ENCODE peak calls at places on chromosome 17, in five cellular contexts. F is endothelial cell of umbilical vein, A is endodermal cell, U is IMR-90, O is MM.1S. S is an unnamed sample.

GRCh38 chr17:73757324-73757942 is 113.2 kb upstream of the SDK2 start:
- DNase-seq in A (no peak), F (no peak), O (no peak), U (no peak), S (peak; percentile 8)

GRCh38 chr17:58375216-58375615 is 23.2 kb upstream of the SUPT4H1 start:
- DNase-seq in A (peak; percentile 26), U (no peak), F (no peak), O (no peak), S (no peak)

GRCh38 chr17:1986783-1987451 is 38.2 kb downstream of the RTN4RL1 start:
- DNase-seq in U (no peak), A (no peak), O (no peak), F (no peak), S (no peak)

GRCh38 chr17:78423961-78424747 is 45.7 kb downstream of the PGS1 start:
- DNase-seq in F (no peak), U (no peak), A (no peak), O (no peak), S (no peak)

GRCh38 chr17:9705745-9706144 is 60.4 kb downstream of the USP43 start:
- DNase-seq in U (no peak), A (no peak), O (no peak), F (no peak), S (no peak)

GRCh38 chr17:1060991-1061390 is 64.1 kb downstream of the TIMM22 start:
- DNase-seq in F (peak; percentile 93), U (peak; percentile 99), O (peak; percentile 53), A (no peak), S (peak; percentile 68)

GRCh38 chr17:41542357-41542756 is 14.2 kb upstream of the KRT19 start:
- DNase-seq in A (no peak), U (no peak), O (no peak), F (no peak), S (no peak)

GRCh38 chr17:11244781-11245180 is 3.8 kb downstream of the SHISA6 start:
- DNase-seq in O (no peak), F (no peak), U (no peak), A (no peak), S (no peak)

GRCh38 chr17:65670667-65671371 is 109.4 kb upstream of the AXIN2 start:
- DNase-seq in O (no peak), U (no peak), F (no peak), A (no peak), S (no peak)

GRCh38 chr17:8611671-8612298 is 18.7 kb downstream of the MYH10 start:
- DNase-seq in O (peak; percentile 47), U (peak; percentile 47), F (no peak), A (no peak), S (no peak)

GRCh38 chr17:63433746-63434591 is 12.1 kb downstream of the CYB561 start:
- DNase-seq in O (no peak), U (peak; percentile 92), F (no peak), A (no peak), S (peak; percentile 48)

GRCh38 chr17:28507567-28508195 is 1.5 kb downstream of the FOXN1 start:
- DNase-seq in A (no peak), O (no peak), U (no peak), F (no peak), S (no peak)

GRCh38 chr17:67221062-67221998 is 23.7 kb downstream of the HELZ start:
- DNase-seq in O (no peak), U (peak; percentile 33), F (peak; percentile 63), A (peak; percentile 69), S (peak; percentile 49)

GRCh38 chr17:39084558-39084957 is 66.9 kb downstream of the PLXDC1 start:
- DNase-seq in A (no peak), F (no peak), O (no peak), U (no peak), S (no peak)

GRCh38 chr17:7839890-7840260 is 5.9 kb downstream of the KDM6B start:
- DNase-seq in O (no peak), U (peak; percentile 55), F (no peak), A (peak; percentile 41), S (peak; percentile 68)

GRCh38 chr17:40121191-40121885 is 433 bp upstream of the MSL1 start:
- DNase-seq in F (peak; percentile 67), U (peak; percentile 49), O (peak; percentile 13), A (peak; percentile 82), S (peak; percentile 43)

GRCh38 chr17:9179602-9180001 is 158.3 kb downstream of the NTN1 start:
- DNase-seq in O (no peak), U (no peak), A (peak; percentile 86), F (no peak), S (no peak)

GRCh38 chr17:31568140-31568938 is 176.9 kb downstream of the RAB11FIP4 start:
- DNase-seq in F (no peak), U (no peak), O (no peak), A (no peak), S (no peak)

GRCh38 chr17:41140360-41141132 is at the start of gene KRTAP4-6:
- DNase-seq in A (no peak), O (no peak), F (no peak), U (peak; percentile 86), S (no peak)

GRCh38 chr17:69123626-69124025 is 18.1 kb downstream of the ABCA6 start:
- DNase-seq in F (no peak), A (no peak), U (no peak), O (no peak), S (no peak)

GRCh38 chr17:63929860-63930766 is 2.0 kb downstream of the CD79B start:
- DNase-seq in U (no peak), F (no peak), O (no peak), A (no peak), S (no peak)

GRCh38 chr17:42518755-42519545 is 17.1 kb upstream of the NAGLU start:
- DNase-seq in A (no peak), U (no peak), F (peak; percentile 81), O (no peak), S (no peak)

GRCh38 chr17:81909231-81909630 is 2.0 kb downstream of the PCYT2 start:
- DNase-seq in U (no peak), A (no peak), F (no peak), O (no peak), S (no peak)

GRCh38 chr17:1647802-1648581 is 1.7 kb downstream of the RILP start:
- DNase-seq in U (no peak), O (no peak), F (peak; percentile 40), A (peak; percentile 94), S (no peak)

GRCh38 chr17:76397184-76397583 is 12.8 kb downstream of the SPHK1 start:
- DNase-seq in F (no peak), A (no peak), U (no peak), O (no peak), S (no peak)
- TF ChIP-seq CTCF in F (no peak), A (no peak), U (no peak), O (no peak), S (no peak)

DNA sequence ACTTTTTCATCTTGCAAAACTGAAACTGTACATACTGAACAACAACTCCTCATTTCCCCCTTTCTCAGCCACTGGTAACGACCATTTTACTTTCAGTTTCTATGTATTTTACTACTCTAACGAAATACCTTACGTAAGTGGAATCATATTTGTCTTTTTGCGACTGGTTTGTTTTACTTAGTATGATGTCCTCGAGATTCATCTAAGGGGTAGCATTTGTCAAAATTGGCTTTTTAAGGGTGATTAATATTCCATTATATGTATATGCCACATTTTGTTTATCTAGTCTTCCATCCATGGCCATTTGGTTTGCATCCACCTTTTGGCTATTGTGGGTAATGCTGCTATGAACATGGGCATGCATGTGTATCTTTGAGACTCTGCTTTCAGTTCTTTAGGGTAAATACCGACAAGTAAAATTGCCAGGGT is 10.4 kb downstream of the KPNB1 start:
- DNase-seq in U (no peak), F (no peak), O (peak; percentile 86), A (no peak), S (no peak)
- TF ChIP-seq CTCF in U (no peak), F (no peak), O (peak; percentile 33), A (peak; percentile 21), S (peak; percentile 25)

DNA sequence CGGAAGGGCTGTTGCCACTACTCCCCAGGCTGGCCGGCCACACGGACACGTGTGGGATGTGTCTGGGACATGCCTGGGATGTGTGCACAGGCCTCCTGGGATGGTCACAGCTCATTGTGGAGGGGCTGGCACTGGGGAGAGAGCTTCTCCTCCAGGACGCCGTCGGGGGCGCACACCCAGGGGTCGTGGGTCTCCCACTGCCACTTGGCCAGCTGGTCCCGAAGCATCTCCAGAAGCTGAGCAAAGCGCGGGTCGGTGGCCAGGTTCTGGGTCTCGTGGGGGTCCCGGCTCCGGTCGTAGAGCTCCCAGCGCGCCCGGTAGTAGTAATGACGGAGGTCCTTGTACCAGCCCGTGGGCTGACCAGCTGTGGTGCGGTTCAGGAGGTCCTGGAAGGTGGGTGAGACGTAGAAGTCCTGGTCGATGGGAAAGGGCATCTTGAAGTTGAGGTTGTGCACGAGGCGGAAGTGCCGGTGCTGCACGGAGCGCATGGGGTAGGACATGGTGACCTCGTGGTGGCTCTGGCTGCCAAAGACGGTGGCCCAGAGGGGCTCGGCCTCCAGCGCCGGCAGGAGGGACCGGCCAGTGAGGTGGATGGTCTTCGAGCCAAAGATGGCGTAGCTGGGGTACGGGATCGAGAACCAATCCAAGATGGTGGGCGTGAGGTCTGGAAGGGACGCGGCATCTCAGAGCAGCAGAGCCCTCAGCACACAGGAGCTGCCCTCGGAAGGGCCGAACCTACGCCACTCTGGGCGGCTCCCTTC is 9.6 kb downstream of the SGSH start:
- DNase-seq in U (no peak), O (no peak), A (peak; percentile 46), F (no peak), S (no peak)
- TF ChIP-seq CTCF in U (no peak), O (no peak), A (no peak), F (no peak), S (no peak)

DNA sequence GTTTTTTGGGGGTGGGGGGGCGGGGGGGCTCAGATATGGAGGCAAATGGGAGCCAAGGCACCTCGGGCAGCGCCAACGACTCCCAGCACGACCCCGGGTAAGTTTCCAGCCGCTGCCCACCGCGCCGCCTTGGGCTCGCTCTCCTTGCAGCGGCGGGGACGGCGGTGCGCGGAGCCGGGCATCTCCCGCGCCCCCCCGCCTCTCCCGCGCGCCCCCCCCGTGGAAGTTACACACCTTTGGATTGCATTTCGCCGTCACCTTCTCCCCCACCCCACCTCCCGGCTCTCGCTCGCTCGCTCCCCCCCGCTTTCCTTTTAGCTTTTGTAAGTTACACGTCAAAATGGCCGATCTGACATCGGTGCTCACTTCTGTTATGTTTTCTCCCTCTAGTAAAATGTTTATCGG is 387 bp downstream of the MSI2 start:
- DNase-seq in A (no peak), U (no peak), O (peak; percentile 32), F (peak; percentile 33), S (peak; percentile 64)
- TF ChIP-seq CTCF in A (no peak), U (no peak), O (no peak), F (no peak), S (no peak)

GRCh38 chr17:61574542-61575351 is 16.3 kb downstream of the NACA2 start:
- DNase-seq in O (no peak), F (peak; percentile 16), A (peak; percentile 82), U (peak; percentile 65), S (peak; percentile 5)
- TF ChIP-seq CTCF in O (peak; percentile 11), F (no peak), A (peak; percentile 54), U (peak; percentile 46), S (no peak)

GRCh38 chr17:32964541-32964940 is 27.1 kb upstream of the SPACA3 start:
- DNase-seq in O (no peak), F (no peak), A (no peak), U (no peak), S (no peak)
- TF ChIP-seq CTCF in O (no peak), F (no peak), A (no peak), U (no peak), S (no peak)

GRCh38 chr17:44909681-44910144 is 5.6 kb downstream of the GFAP start:
- DNase-seq in F (no peak), O (no peak), U (peak; percentile 71), A (peak; percentile 51), S (no peak)
- TF ChIP-seq CTCF in F (no peak), O (no peak), U (no peak), A (no peak), S (no peak)

S was measured in activated CD8-positive, alpha-beta T cell treated with anti-CD3 and anti-CD28 coated beads for 36 hours.